ENCODE peak calls at places on chromosomes 3 and 15, in six cellular contexts. One of them, this sample, is unnamed.

GRCh38 chr15:74541494-74542191 is 623 bp downstream of the ARID3B start:
- DNase-seq in EL: peak
- DNase-seq in endothelial cell: peak
- DNase-seq in WTC11: no peak
- DNase-seq in nephron progenitor cell: peak
- DNase-seq in stimulated activated CD4-positive, alpha-beta T cell treated with anti-CD3 and anti-CD28 coated beads, TNF-alpha, amount 100 ng/mL, for 24 hours: peak
- DNase-seq in this sample: peak

GRCh38 chr3:130820976-130821375 is 72.9 kb upstream of the ATP2C1 start:
- DNase-seq in endothelial cell: no peak
- DNase-seq in EL: peak
- DNase-seq in stimulated activated CD4-positive, alpha-beta T cell treated with anti-CD3 and anti-CD28 coated beads, TNF-alpha, amount 100 ng/mL, for 24 hours: no peak
- DNase-seq in nephron progenitor cell: no peak
- DNase-seq in WTC11: no peak
- DNase-seq in this sample: peak

GRCh38 chr3:177673105-177673804 is 476.0 kb upstream of the TBL1XR1 start:
- DNase-seq in nephron progenitor cell: no peak
- DNase-seq in endothelial cell: no peak
- DNase-seq in EL: peak
- DNase-seq in WTC11: no peak
- DNase-seq in stimulated activated CD4-positive, alpha-beta T cell treated with anti-CD3 and anti-CD28 coated beads, TNF-alpha, amount 100 ng/mL, for 24 hours: no peak
- DNase-seq in this sample: no peak

GRCh38 chr15:80328496-80328895 is 75.7 kb upstream of the ARNT2 start:
- DNase-seq in endothelial cell: no peak
- DNase-seq in stimulated activated CD4-positive, alpha-beta T cell treated with anti-CD3 and anti-CD28 coated beads, TNF-alpha, amount 100 ng/mL, for 24 hours: no peak
- DNase-seq in EL: no peak
- DNase-seq in WTC11: no peak
- DNase-seq in nephron progenitor cell: no peak
- DNase-seq in this sample: no peak

GRCh38 chr3:62876064-62876463 is 848 bp upstream of the CADPS start:
- DNase-seq in stimulated activated CD4-positive, alpha-beta T cell treated with anti-CD3 and anti-CD28 coated beads, TNF-alpha, amount 100 ng/mL, for 24 hours: no peak
- DNase-seq in EL: peak
- DNase-seq in nephron progenitor cell: peak
- DNase-seq in endothelial cell: peak
- DNase-seq in WTC11: peak
- DNase-seq in this sample: peak

GRCh38 chr3:133895208-133896001 is at the start of gene RAB6B:
- DNase-seq in nephron progenitor cell: peak
- DNase-seq in WTC11: peak
- DNase-seq in stimulated activated CD4-positive, alpha-beta T cell treated with anti-CD3 and anti-CD28 coated beads, TNF-alpha, amount 100 ng/mL, for 24 hours: no peak
- DNase-seq in endothelial cell: peak
- DNase-seq in EL: peak
- DNase-seq in this sample: peak

GRCh38 chr3:189714991-189715961 is 84.1 kb downstream of the TP63 start:
- DNase-seq in WTC11: no peak
- DNase-seq in stimulated activated CD4-positive, alpha-beta T cell treated with anti-CD3 and anti-CD28 coated beads, TNF-alpha, amount 100 ng/mL, for 24 hours: no peak
- DNase-seq in endothelial cell: no peak
- DNase-seq in EL: peak
- DNase-seq in nephron progenitor cell: no peak
- DNase-seq in this sample: no peak

GRCh38 chr3:89372456-89372855 is 265.0 kb downstream of the EPHA3 start:
- DNase-seq in EL: no peak
- DNase-seq in stimulated activated CD4-positive, alpha-beta T cell treated with anti-CD3 and anti-CD28 coated beads, TNF-alpha, amount 100 ng/mL, for 24 hours: no peak
- DNase-seq in nephron progenitor cell: no peak
- DNase-seq in WTC11: no peak
- DNase-seq in endothelial cell: no peak
- DNase-seq in this sample: no peak

GRCh38 chr3:129608087-129608935 is 1.8 kb upstream of the PLXND1 start:
- DNase-seq in EL: peak
- DNase-seq in stimulated activated CD4-positive, alpha-beta T cell treated with anti-CD3 and anti-CD28 coated beads, TNF-alpha, amount 100 ng/mL, for 24 hours: no peak
- DNase-seq in nephron progenitor cell: no peak
- DNase-seq in WTC11: peak
- DNase-seq in endothelial cell: peak
- DNase-seq in this sample: peak

GRCh38 chr3:197600796-197601565 is 45.2 kb upstream of the BDH1 start:
- DNase-seq in stimulated activated CD4-positive, alpha-beta T cell treated with anti-CD3 and anti-CD28 coated beads, TNF-alpha, amount 100 ng/mL, for 24 hours: no peak
- DNase-seq in endothelial cell: no peak
- DNase-seq in EL: peak
- DNase-seq in WTC11: no peak
- DNase-seq in nephron progenitor cell: no peak
- DNase-seq in this sample: no peak

GRCh38 chr15:58457466-58457965 is 25.7 kb downstream of the LIPC start:
- DNase-seq in EL: peak
- DNase-seq in endothelial cell: no peak
- DNase-seq in stimulated activated CD4-positive, alpha-beta T cell treated with anti-CD3 and anti-CD28 coated beads, TNF-alpha, amount 100 ng/mL, for 24 hours: no peak
- DNase-seq in nephron progenitor cell: no peak
- DNase-seq in WTC11: no peak
- DNase-seq in this sample: no peak

GRCh38 chr3:8562081-8562595 is 60.5 kb downstream of the LMCD1 start:
- DNase-seq in WTC11: no peak
- DNase-seq in stimulated activated CD4-positive, alpha-beta T cell treated with anti-CD3 and anti-CD28 coated beads, TNF-alpha, amount 100 ng/mL, for 24 hours: no peak
- DNase-seq in nephron progenitor cell: no peak
- DNase-seq in EL: no peak
- DNase-seq in endothelial cell: no peak
- DNase-seq in this sample: no peak

GRCh38 chr3:152253514-152253913 is 15.2 kb upstream of the MBNL1 start:
- DNase-seq in endothelial cell: no peak
- DNase-seq in EL: no peak
- DNase-seq in WTC11: no peak
- DNase-seq in nephron progenitor cell: no peak
- DNase-seq in stimulated activated CD4-positive, alpha-beta T cell treated with anti-CD3 and anti-CD28 coated beads, TNF-alpha, amount 100 ng/mL, for 24 hours: no peak
- DNase-seq in this sample: no peak

GRCh38 chr3:184588776-184589175 is 27.2 kb downstream of the EPHB3 start:
- DNase-seq in stimulated activated CD4-positive, alpha-beta T cell treated with anti-CD3 and anti-CD28 coated beads, TNF-alpha, amount 100 ng/mL, for 24 hours: no peak
- DNase-seq in WTC11: no peak
- DNase-seq in nephron progenitor cell: no peak
- DNase-seq in endothelial cell: no peak
- DNase-seq in EL: no peak
- DNase-seq in this sample: no peak

GRCh38 chr15:68389041-68389930 is 42.7 kb downstream of the ITGA11 start:
- DNase-seq in nephron progenitor cell: no peak
- DNase-seq in EL: no peak
- DNase-seq in endothelial cell: no peak
- DNase-seq in stimulated activated CD4-positive, alpha-beta T cell treated with anti-CD3 and anti-CD28 coated beads, TNF-alpha, amount 100 ng/mL, for 24 hours: no peak
- DNase-seq in WTC11: peak
- DNase-seq in this sample: no peak

GRCh38 chr15:98085003-98085639 is 124.6 kb downstream of the ARRDC4 start:
- DNase-seq in WTC11: no peak
- DNase-seq in nephron progenitor cell: peak
- DNase-seq in endothelial cell: peak
- DNase-seq in EL: peak
- DNase-seq in stimulated activated CD4-positive, alpha-beta T cell treated with anti-CD3 and anti-CD28 coated beads, TNF-alpha, amount 100 ng/mL, for 24 hours: no peak
- DNase-seq in this sample: peak

GRCh38 chr3:189862385-189863023 is 231.3 kb downstream of the TP63 start:
- DNase-seq in EL: peak
- DNase-seq in WTC11: no peak
- DNase-seq in nephron progenitor cell: no peak
- DNase-seq in endothelial cell: no peak
- DNase-seq in stimulated activated CD4-positive, alpha-beta T cell treated with anti-CD3 and anti-CD28 coated beads, TNF-alpha, amount 100 ng/mL, for 24 hours: no peak
- DNase-seq in this sample: no peak

GRCh38 chr15:59946084-59946483 is 58.0 kb upstream of the FOXB1 start:
- DNase-seq in endothelial cell: no peak
- DNase-seq in EL: no peak
- DNase-seq in stimulated activated CD4-positive, alpha-beta T cell treated with anti-CD3 and anti-CD28 coated beads, TNF-alpha, amount 100 ng/mL, for 24 hours: no peak
- DNase-seq in WTC11: no peak
- DNase-seq in nephron progenitor cell: no peak
- DNase-seq in this sample: no peak

GRCh38 chr15:85000937-85001336 is 19.3 kb downstream of the PDE8A start:
- DNase-seq in EL: no peak
- DNase-seq in stimulated activated CD4-positive, alpha-beta T cell treated with anti-CD3 and anti-CD28 coated beads, TNF-alpha, amount 100 ng/mL, for 24 hours: no peak
- DNase-seq in endothelial cell: no peak
- DNase-seq in WTC11: no peak
- DNase-seq in nephron progenitor cell: no peak
- DNase-seq in this sample: no peak

GRCh38 chr15:44811347-44811746 is 75.0 kb downstream of the TRIM69 start:
- DNase-seq in stimulated activated CD4-positive, alpha-beta T cell treated with anti-CD3 and anti-CD28 coated beads, TNF-alpha, amount 100 ng/mL, for 24 hours: no peak
- DNase-seq in nephron progenitor cell: no peak
- DNase-seq in endothelial cell: no peak
- DNase-seq in WTC11: no peak
- DNase-seq in EL: no peak
- DNase-seq in this sample: no peak

GRCh38 chr15:81909229-81910087 is 136.4 kb downstream of the MEX3B start:
- DNase-seq in stimulated activated CD4-positive, alpha-beta T cell treated with anti-CD3 and anti-CD28 coated beads, TNF-alpha, amount 100 ng/mL, for 24 hours: no peak
- DNase-seq in nephron progenitor cell: no peak
- DNase-seq in EL: no peak
- DNase-seq in WTC11: no peak
- DNase-seq in endothelial cell: no peak
- DNase-seq in this sample: peak

GRCh38 chr3:167110906-167111305 is 269.2 kb downstream of the ZBBX start:
- DNase-seq in stimulated activated CD4-positive, alpha-beta T cell treated with anti-CD3 and anti-CD28 coated beads, TNF-alpha, amount 100 ng/mL, for 24 hours: no peak
- DNase-seq in WTC11: no peak
- DNase-seq in endothelial cell: no peak
- DNase-seq in EL: no peak
- DNase-seq in nephron progenitor cell: no peak
- DNase-seq in this sample: no peak

GRCh38 chr3:42129014-42129953 is 38.1 kb downstream of the TRAK1 start:
- DNase-seq in stimulated activated CD4-positive, alpha-beta T cell treated with anti-CD3 and anti-CD28 coated beads, TNF-alpha, amount 100 ng/mL, for 24 hours: no peak
- DNase-seq in WTC11: no peak
- DNase-seq in endothelial cell: no peak
- DNase-seq in nephron progenitor cell: no peak
- DNase-seq in EL: no peak
- DNase-seq in this sample: no peak